ENCODE peak calls at places on chromosomes 13 and 19, in five cellular contexts. One of them, this sample, is unnamed.

GRCh38 chr19:10238172-10238783 is 7.1 kb upstream of the S1PR2 start:
- DNase-seq in H1: no peak
- DNase-seq in GM12878: no peak
- DNase-seq in K562: no peak
- DNase-seq in HCT116: no peak
- DNase-seq in this sample: no peak

GRCh38 chr13:99436686-99437416 is 64.4 kb upstream of the TM9SF2 start:
- DNase-seq in H1: peak
- DNase-seq in GM12878: no peak
- DNase-seq in K562: peak
- DNase-seq in HCT116: peak
- DNase-seq in this sample: peak

GRCh38 chr19:4064073-4064550 is 2.6 kb downstream of the ZBTB7A start:
- DNase-seq in H1: no peak
- DNase-seq in GM12878: no peak
- DNase-seq in K562: no peak
- DNase-seq in HCT116: no peak
- DNase-seq in this sample: no peak

GRCh38 chr19:49071860-49072547 is 495 bp downstream of the KCNA7 start:
- DNase-seq in H1: no peak
- DNase-seq in GM12878: no peak
- DNase-seq in K562: peak
- DNase-seq in HCT116: no peak
- DNase-seq in this sample: no peak

GRCh38 chr19:29083863-29084262 is 129.1 kb downstream of the UQCRFS1 start:
- DNase-seq in H1: no peak
- DNase-seq in GM12878: no peak
- DNase-seq in K562: no peak
- DNase-seq in HCT116: no peak
- DNase-seq in this sample: no peak

GRCh38 chr13:95784161-95784880 is 107.4 kb downstream of the DNAJC3 start:
- DNase-seq in H1: no peak
- DNase-seq in GM12878: no peak
- DNase-seq in K562: no peak
- DNase-seq in HCT116: no peak
- DNase-seq in this sample: no peak

GRCh38 chr19:47124937-47125668 is 5.5 kb upstream of the SAE1 start:
- DNase-seq in H1: no peak
- DNase-seq in GM12878: no peak
- DNase-seq in K562: peak
- DNase-seq in HCT116: peak
- DNase-seq in this sample: no peak

GRCh38 chr13:68987585-68987984 is 1120.0 kb upstream of the ATXN8OS start:
- DNase-seq in H1: no peak
- DNase-seq in GM12878: no peak
- DNase-seq in K562: no peak
- DNase-seq in HCT116: no peak
- DNase-seq in this sample: no peak

GRCh38 chr13:33218426-33218825 is 67.1 kb downstream of the STARD13 start:
- DNase-seq in H1: no peak
- DNase-seq in GM12878: no peak
- DNase-seq in K562: no peak
- DNase-seq in HCT116: no peak
- DNase-seq in this sample: no peak

GRCh38 chr13:98892821-98893220 is 85.0 kb downstream of the DOCK9 start:
- DNase-seq in H1: no peak
- DNase-seq in GM12878: no peak
- DNase-seq in K562: no peak
- DNase-seq in HCT116: no peak
- DNase-seq in this sample: no peak

GRCh38 chr19:53549354-53549753 is 11.4 kb downstream of the ZNF331 start:
- DNase-seq in H1: no peak
- DNase-seq in GM12878: no peak
- DNase-seq in K562: no peak
- DNase-seq in HCT116: no peak
- DNase-seq in this sample: no peak

GRCh38 chr13:27379694-27380596 is 44.5 kb upstream of the GTF3A start:
- DNase-seq in H1: peak
- DNase-seq in GM12878: no peak
- DNase-seq in K562: peak
- DNase-seq in HCT116: peak
- DNase-seq in this sample: peak

DNA sequence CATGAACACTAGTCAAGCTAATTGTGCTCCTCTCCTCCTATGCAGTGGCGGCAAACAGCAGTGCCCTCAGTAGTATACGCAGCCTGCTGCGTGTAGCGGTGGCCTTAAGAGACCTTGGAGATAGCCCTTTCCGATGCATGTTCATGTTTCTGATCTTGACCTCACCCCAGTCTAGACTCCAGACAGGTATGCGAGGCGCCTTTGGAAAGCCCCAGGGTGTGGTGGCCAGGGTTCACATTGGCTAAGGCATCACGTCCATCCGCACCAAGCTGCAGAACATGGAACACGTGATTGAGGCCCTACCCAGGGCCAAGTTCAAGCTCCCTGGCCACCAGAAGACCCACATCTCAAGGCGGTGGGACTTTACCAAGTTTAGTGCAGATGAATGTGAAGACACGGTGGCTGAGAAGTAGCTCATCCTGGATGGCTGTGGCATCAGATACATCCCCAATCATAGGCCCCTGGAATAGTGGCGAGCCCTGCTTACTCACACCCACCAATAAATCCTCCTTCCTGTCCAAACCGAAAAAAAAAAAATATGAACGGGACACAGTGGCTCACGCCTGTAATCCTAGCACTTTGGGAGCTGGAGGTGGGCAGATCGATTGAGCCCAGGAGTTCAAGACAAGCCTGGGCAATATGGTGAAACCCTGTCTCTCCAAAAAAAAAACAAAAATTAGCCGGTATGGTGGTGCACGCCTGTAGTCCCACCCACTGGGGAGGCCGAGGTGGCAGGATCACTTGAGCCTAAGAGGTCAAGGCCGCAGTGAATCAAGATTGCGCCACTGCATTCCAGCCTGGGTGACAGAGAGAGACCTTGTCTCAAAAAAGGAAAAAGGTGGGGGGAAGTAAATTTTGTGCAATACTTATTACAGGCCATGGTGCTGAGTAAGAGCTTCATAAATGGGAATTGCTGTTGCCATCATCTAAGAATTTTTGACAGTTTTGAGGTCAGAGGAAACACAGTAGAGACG is 12.4 kb upstream of the CBLC start:
- DNase-seq in H1: no peak
- DNase-seq in GM12878: no peak
- DNase-seq in K562: no peak
- DNase-seq in HCT116: no peak
- DNase-seq in this sample: no peak
- TF ChIP-seq ZNF274 in H1: no peak
- TF ChIP-seq ZNF274 in GM12878: no peak
- TF ChIP-seq ZNF274 in K562: no peak
- TF ChIP-seq ZNF274 in HCT116: no peak
- TF ChIP-seq ZNF274 in this sample: no peak

GRCh38 chr19:7191946-7192691 is 102.1 kb downstream of the INSR start:
- DNase-seq in H1: no peak
- DNase-seq in GM12878: no peak
- DNase-seq in K562: no peak
- DNase-seq in HCT116: no peak
- DNase-seq in this sample: no peak
- H3K9ac ChIP-seq in H1: no peak
- H3K9ac ChIP-seq in GM12878: peak
- H3K9ac ChIP-seq in K562: no peak
- H3K9ac ChIP-seq in HCT116: no peak
- H3K9ac ChIP-seq in this sample: no peak

GRCh38 chr19:41420101-41420880 is 6.9 kb downstream of the B3GNT8 start:
- DNase-seq in H1: no peak
- DNase-seq in GM12878: no peak
- DNase-seq in K562: no peak
- DNase-seq in HCT116: no peak
- DNase-seq in this sample: no peak
- TF ChIP-seq ZNF274 in H1: no peak
- TF ChIP-seq ZNF274 in GM12878: no peak
- TF ChIP-seq ZNF274 in K562: no peak
- TF ChIP-seq ZNF274 in HCT116: no peak
- TF ChIP-seq ZNF274 in this sample: no peak

GRCh38 chr13:46530084-46530935 is 22.7 kb upstream of the LRCH1 start:
- DNase-seq in H1: no peak
- DNase-seq in GM12878: no peak
- DNase-seq in K562: no peak
- DNase-seq in HCT116: no peak
- DNase-seq in this sample: no peak
- H3K9ac ChIP-seq in H1: no peak
- H3K9ac ChIP-seq in GM12878: no peak
- H3K9ac ChIP-seq in K562: no peak
- H3K9ac ChIP-seq in HCT116: no peak
- H3K9ac ChIP-seq in this sample: no peak

GRCh38 chr13:51637852-51638496 is 53.7 kb downstream of the WDFY2 start:
- DNase-seq in H1: no peak
- DNase-seq in GM12878: no peak
- DNase-seq in K562: no peak
- DNase-seq in HCT116: no peak
- DNase-seq in this sample: no peak

GRCh38 chr13:51635137-51635878 is 51.0 kb downstream of the WDFY2 start:
- DNase-seq in H1: no peak
- DNase-seq in GM12878: no peak
- DNase-seq in K562: no peak
- DNase-seq in HCT116: no peak
- DNase-seq in this sample: no peak

GRCh38 chr13:51639171-51639570 is 54.9 kb downstream of the WDFY2 start:
- DNase-seq in H1: no peak
- DNase-seq in GM12878: no peak
- DNase-seq in K562: no peak
- DNase-seq in HCT116: no peak
- DNase-seq in this sample: no peak

GRCh38 chr13:51638497-51638871 is 54.2 kb downstream of the WDFY2 start:
- DNase-seq in H1: no peak
- DNase-seq in GM12878: no peak
- DNase-seq in K562: no peak
- DNase-seq in HCT116: no peak
- DNase-seq in this sample: no peak

DNA sequence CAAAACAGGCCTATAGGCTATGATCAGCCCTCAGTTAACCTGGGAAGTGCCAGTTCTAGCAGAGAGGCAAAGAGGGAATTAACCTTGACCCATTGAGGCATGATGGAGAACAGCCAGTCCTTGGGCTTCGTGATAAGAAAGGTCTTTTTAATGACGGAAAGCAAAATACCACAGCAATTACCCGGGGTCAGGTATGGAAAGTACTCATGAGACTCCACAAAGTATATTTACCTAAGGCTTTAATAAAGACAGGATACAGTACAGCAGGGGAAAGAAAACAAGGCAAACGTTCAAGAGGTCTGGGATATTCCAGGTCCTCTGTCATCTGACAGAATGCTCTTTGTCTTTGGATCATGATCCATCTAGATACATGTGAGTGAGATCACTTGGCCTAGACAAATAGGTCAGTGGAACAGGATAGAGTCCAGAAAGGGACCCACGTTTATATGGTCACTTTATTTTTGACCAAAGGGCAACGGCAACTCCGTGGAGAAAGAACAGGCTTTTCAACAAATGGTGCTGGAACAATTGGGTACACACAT is 52.2 kb downstream of the WDFY2 start:
- DNase-seq in H1: no peak
- DNase-seq in GM12878: no peak
- DNase-seq in K562: no peak
- DNase-seq in HCT116: no peak
- DNase-seq in this sample: no peak
- TF ChIP-seq ZNF274 in H1: no peak
- TF ChIP-seq ZNF274 in GM12878: no peak
- TF ChIP-seq ZNF274 in K562: no peak
- TF ChIP-seq ZNF274 in HCT116: no peak
- TF ChIP-seq ZNF274 in this sample: no peak

GRCh38 chr19:17076539-17076919 is 952 bp downstream of the MYO9B start:
- DNase-seq in H1: no peak
- DNase-seq in GM12878: no peak
- DNase-seq in K562: peak
- DNase-seq in HCT116: no peak
- DNase-seq in this sample: no peak

GRCh38 chr19:17075860-17076538 is 422 bp downstream of the MYO9B start:
- DNase-seq in H1: no peak
- DNase-seq in GM12878: no peak
- DNase-seq in K562: peak
- DNase-seq in HCT116: no peak
- DNase-seq in this sample: no peak

GRCh38 chr19:17074628-17075034 is 621 bp downstream of the HAUS8 start:
- DNase-seq in H1: no peak
- DNase-seq in GM12878: no peak
- DNase-seq in K562: no peak
- DNase-seq in HCT116: no peak
- DNase-seq in this sample: no peak

GRCh38 chr19:17073869-17074627 is 1.2 kb downstream of the HAUS8 start:
- DNase-seq in H1: no peak
- DNase-seq in GM12878: no peak
- DNase-seq in K562: peak
- DNase-seq in HCT116: no peak
- DNase-seq in this sample: no peak

DNA sequence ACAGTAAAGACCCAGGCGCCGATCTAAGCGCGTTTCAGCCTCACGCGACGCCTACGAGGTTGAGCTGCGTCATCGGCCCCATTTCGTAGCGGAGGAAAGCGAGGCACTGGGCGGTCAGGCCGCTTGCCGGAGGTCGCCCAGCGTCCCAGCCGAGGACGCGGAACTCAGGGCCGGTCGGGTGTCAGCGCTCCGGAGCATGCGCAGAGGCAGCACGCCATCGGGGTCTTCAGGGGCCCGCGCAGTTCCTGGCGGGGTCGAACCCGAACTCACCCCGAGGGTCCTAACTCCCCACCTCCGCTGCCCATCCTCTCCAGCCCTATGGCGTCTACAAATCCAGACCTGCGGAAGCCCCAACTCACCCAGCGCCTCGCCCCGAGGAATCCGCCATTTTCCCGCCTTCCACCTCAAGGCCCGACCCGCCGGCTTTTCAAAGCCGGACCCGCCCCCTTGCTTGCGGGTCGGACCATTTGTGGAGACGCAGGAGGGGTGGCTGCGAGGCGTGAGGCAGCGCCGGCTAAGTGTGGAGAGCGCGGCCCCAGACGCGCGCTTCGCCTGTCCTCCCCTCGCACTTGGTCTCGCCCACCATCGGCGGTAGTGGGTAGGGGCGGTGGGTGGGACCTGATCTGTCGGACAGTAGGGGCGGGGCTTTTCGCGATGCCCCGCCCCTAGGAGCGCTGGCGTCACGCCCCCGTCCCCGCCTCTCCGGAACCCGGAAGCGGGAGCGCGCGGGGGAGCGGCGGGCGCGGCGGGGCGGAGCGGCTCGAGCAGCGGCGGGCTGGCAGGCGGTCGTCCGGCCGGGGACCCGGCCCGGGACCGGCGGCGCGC is at the start of the genes HAUS8 and MYO9B:
- DNase-seq in H1: peak
- DNase-seq in GM12878: peak
- DNase-seq in K562: peak
- DNase-seq in HCT116: peak
- DNase-seq in this sample: peak
- H3K9ac ChIP-seq in H1: peak
- H3K9ac ChIP-seq in GM12878: peak
- H3K9ac ChIP-seq in K562: peak
- H3K9ac ChIP-seq in HCT116: peak
- H3K9ac ChIP-seq in this sample: peak

This sample was measured in NT2/D1.